ENCODE peak calls at places on chromosomes 4 and X, in nine cellular contexts. V, T, R, Q, Z, Y, B, J and P are unnamed samples.

GRCh38 chrX:85622635-85623034 is 243.2 kb upstream of the POF1B start:
- DNase-seq in V (no peak), T (no peak), R (no peak), Q (no peak), Z (no peak), Y (no peak), B (no peak), J (no peak), P (no peak)

GRCh38 chrX:133958997-133959688 is 26.3 kb downstream of the GPC3 start:
- DNase-seq in V (no peak), T (no peak), R (no peak), Q (no peak), Z (no peak), Y (no peak), B (no peak), J (no peak), P (no peak)

GRCh38 chr4:117479673-117480072 is 394.3 kb upstream of the TRAM1L1 start:
- DNase-seq in V (no peak), T (no peak), R (no peak), Q (no peak), Z (no peak), Y (no peak), B (no peak), J (no peak), P (no peak)

GRCh38 chr4:143773998-143774898 is 73.8 kb upstream of the FREM3 start:
- DNase-seq in V (peak; percentile 71), T (peak; percentile 52), R (peak; percentile 71), Q (peak; percentile 66), Z (peak; percentile 29), Y (peak; percentile 37), B (peak; percentile 27), J (no peak), P (no peak)

GRCh38 chrX:41591906-41592305 is 96.9 kb upstream of the GPR34 start:
- DNase-seq in V (no peak), T (no peak), R (no peak), Q (no peak), Z (no peak), Y (no peak), B (no peak), J (no peak), P (no peak)

GRCh38 chrX:48800574-48801280 is 1.1 kb upstream of the HDAC6 start:
- DNase-seq in V (no peak), T (no peak), R (no peak), Q (no peak), Z (no peak), Y (no peak), B (no peak), J (no peak), P (no peak)

GRCh38 chr4:179124957-179125356 is 1682.7 kb upstream of the AGA start:
- DNase-seq in V (no peak), T (no peak), R (no peak), Q (no peak), Z (no peak), Y (no peak), B (no peak), J (no peak), P (no peak)

GRCh38 chr4:101019941-101020401 is 327.4 kb downstream of the PPP3CA start:
- DNase-seq in V (no peak), T (no peak), R (no peak), Q (peak; percentile 11), Z (no peak), Y (no peak), B (no peak), J (no peak), P (no peak)

GRCh38 chr4:182929296-182929695 is 12.1 kb upstream of the DCTD start:
- DNase-seq in V (peak; percentile 93), T (no peak), R (peak; percentile 81), Q (peak; percentile 43), Z (no peak), Y (peak; percentile 84), B (no peak), J (no peak), P (no peak)

GRCh38 chr4:1245481-1246051 is 3.4 kb downstream of the CTBP1 start:
- DNase-seq in V (no peak), T (peak; percentile 93), R (no peak), Q (no peak), Z (peak; percentile 14), Y (no peak), B (peak; percentile 10), J (no peak), P (no peak)

GRCh38 chr4:174256277-174256713 is 27.2 kb downstream of the FBXO8 start:
- DNase-seq in V (peak; percentile 31), T (no peak), R (peak; percentile 72), Q (no peak), Z (no peak), Y (peak; percentile 84), B (no peak), J (no peak), P (no peak)

GRCh38 chr4:107863850-107864371 is 39.2 kb downstream of the SGMS2 start:
- DNase-seq in V (peak; percentile 74), T (peak; percentile 69), R (peak; percentile 73), Q (peak; percentile 19), Z (no peak), Y (peak; percentile 46), B (no peak), J (no peak), P (no peak)

GRCh38 chrX:119429471-119429870 is 30.3 kb downstream of the SLC25A43 start:
- DNase-seq in V (no peak), T (no peak), R (no peak), Q (no peak), Z (no peak), Y (no peak), B (no peak), J (no peak), P (no peak)

GRCh38 chrX:129193357-129193756 is 329.9 kb downstream of the SMARCA1 start:
- DNase-seq in V (no peak), T (peak; percentile 5), R (no peak), Q (no peak), Z (no peak), Y (no peak), B (no peak), J (no peak), P (no peak)

GRCh38 chrX:1093112-1093511 is 119.3 kb downstream of the CRLF2 start:
- DNase-seq in V (no peak), T (no peak), R (no peak), Q (no peak), Z (no peak), Y (no peak), B (no peak), J (no peak), P (no peak)

GRCh38 chr4:155666701-155667537 is at the start of gene GUCY1A1:
- DNase-seq in V (no peak), T (peak; percentile 67), R (no peak), Q (no peak), Z (peak; percentile 16), Y (peak; percentile 8), B (peak; percentile 42), J (peak; percentile 67), P (peak; percentile 72)

DNA sequence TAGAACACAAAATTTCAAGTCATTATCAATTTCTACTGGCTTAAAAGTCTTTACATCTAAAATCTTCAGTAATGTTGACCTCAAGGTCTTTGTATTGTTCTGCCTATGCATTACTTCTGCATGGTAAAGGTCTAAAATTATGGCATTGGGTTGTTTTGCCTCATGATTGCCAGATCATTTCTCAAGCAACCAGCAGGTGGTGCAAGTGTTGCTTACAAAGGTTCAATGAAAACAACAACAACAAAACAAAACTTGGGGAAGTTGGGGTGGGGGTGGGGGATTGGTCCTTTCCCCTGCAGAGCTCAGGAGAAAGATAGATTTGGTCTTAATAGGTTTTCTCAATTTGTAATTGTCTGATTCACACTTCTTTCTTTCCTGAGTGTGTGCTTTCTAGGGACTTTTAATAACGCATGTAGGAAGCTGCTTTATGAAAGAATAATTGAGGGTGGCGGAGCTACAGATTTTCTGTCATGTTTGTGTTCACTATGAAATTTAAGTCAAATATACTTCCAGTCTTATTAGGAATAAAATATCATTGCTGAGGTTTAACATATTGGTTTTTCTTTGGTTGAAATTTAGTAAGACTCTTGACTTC is 145.1 kb downstream of the COL4A5 start:
- DNase-seq in V (no peak), T (peak; percentile 30), R (peak; percentile 18), Q (peak; percentile 23), Z (no peak), Y (no peak), B (no peak), J (no peak), P (no peak)
- TF ChIP-seq CTCF in V (peak; percentile 44), T (peak; percentile 10), R (peak; percentile 14), Q (peak; percentile 34), Z (no peak), Y (peak; percentile 39), B (no peak), J (no peak), P (peak; percentile 70)

DNA sequence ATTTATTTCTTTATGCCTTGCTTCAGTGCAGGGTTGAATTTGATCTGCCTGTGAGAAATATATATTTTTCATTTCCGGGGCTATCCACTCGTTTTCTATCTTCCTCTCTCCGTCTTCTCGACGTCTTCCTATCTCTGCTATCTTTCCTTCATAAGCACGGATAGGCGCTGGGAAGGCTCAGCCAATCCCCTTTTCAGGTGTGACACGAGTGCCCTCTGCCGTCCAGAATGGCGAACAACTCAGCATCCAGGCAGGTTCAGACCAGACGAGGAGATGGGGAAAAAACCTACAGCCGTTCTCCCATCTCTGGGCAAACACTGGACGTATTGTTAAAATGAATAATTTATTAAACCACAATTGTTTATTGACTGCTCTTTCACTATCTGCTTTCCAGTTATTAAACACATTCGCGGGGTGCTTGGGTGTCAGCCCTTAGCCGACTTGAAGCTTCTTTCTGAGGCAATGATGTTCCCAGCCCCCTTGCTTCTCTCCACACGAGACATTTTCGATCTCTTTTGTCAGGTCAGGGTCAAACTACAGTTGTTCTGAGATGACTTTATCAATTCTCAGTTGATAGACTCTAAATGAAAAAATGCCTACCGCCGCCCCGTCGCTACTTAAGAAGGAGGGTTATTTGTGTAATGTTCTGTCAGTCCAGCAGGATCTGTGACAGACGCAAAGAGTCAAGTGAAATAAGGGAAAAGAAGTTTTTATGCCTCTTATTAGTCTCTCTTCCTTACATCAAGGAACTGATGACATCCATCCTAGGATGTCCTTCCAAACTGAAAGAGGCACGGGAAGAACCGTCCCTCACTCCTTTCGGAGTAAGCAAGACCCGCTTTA is 96.3 kb upstream of the NOCT start:
- DNase-seq in V (peak; percentile 80), T (peak; percentile 56), R (peak; percentile 82), Q (peak; percentile 81), Z (no peak), Y (peak; percentile 71), B (peak; percentile 32), J (peak; percentile 68), P (peak; percentile 80)
- TF ChIP-seq CTCF in V (peak; percentile 83), T (peak; percentile 34), R (peak; percentile 78), Q (peak; percentile 73), Z (peak; percentile 49), Y (peak; percentile 65), B (no peak), J (peak; percentile 33), P (peak; percentile 87)

GRCh38 chr4:176760468-176760867 is 32.3 kb downstream of the VEGFC start:
- DNase-seq in V (no peak), T (no peak), R (no peak), Q (no peak), Z (no peak), Y (peak; percentile 35), B (no peak), J (no peak), P (no peak)
- TF ChIP-seq CTCF in V (no peak), T (no peak), R (no peak), Q (no peak), Z (no peak), Y (no peak), B (no peak), J (no peak), P (no peak)

DNA sequence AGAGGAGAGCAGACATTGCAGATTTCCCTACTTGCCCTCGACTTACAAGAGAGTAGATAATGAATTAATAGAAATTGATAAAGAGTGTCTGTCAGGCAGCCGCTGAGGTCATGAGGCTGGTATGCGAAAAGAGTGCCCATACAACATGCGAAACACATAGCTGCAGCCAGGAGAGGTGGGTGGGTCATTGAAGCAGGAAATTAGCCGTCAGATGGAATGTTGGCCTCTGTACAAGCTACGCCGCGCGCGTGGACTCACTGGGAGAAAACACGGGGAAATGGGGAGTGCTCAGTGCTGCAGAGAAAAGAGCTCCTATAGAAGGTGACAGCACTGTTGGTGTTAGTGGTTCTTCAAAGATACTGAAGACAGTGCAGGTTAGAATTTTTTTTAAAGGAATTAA is 125.1 kb downstream of the RAPGEF2 start:
- DNase-seq in V (peak; percentile 91), T (peak; percentile 78), R (peak; percentile 93), Q (peak; percentile 30), Z (no peak), Y (peak; percentile 95), B (peak; percentile 65), J (peak; percentile 89), P (no peak)
- TF ChIP-seq CTCF in V (peak; percentile 57), T (no peak), R (peak; percentile 42), Q (no peak), Z (no peak), Y (peak; percentile 58), B (peak; percentile 25), J (no peak), P (peak; percentile 46)